ENCODE peak calls at places on chromosome 18, in seven cellular contexts. H is iris pigment epithelial cell; Q is ELF-1; W is psoas muscle; D is epithelial cell of esophagus; S is activated naive CD8-positive, alpha-beta T cell treated with anti-CD3 and anti-CD28 coated beads, Interleukin-2, amount 50 U/mL, for 24 hours; Y is amniotic stem cell. F is an unnamed sample.

GRCh38 chr18:80108122-80108536 is 933 bp upstream of the ADNP2 start:
- DNase-seq in H (no peak), Q (peak; percentile 21), W (peak; percentile 17), D (no peak), S (no peak), Y (no peak), F (no peak)

GRCh38 chr18:62618735-62619134 is 95.9 kb downstream of the ZCCHC2 start:
- DNase-seq in H (no peak), Q (no peak), W (no peak), D (peak; percentile 56), S (no peak), Y (no peak), F (no peak)

GRCh38 chr18:72847771-72848170 is 20.0 kb downstream of the NETO1 start:
- DNase-seq in H (no peak), Q (peak; percentile 4), W (no peak), D (no peak), S (no peak), Y (no peak), F (no peak)

GRCh38 chr18:44871771-44872170 is 191.1 kb downstream of the SETBP1 start:
- DNase-seq in H (no peak), Q (no peak), W (no peak), D (no peak), S (no peak), Y (no peak), F (no peak)

GRCh38 chr18:9796933-9797549 is 88.7 kb upstream of the TXNDC2 start:
- DNase-seq in H (no peak), Q (no peak), W (no peak), D (no peak), S (no peak), Y (no peak), F (no peak)

GRCh38 chr18:2994603-2995432 is 18.1 kb downstream of the LPIN2 start:
- DNase-seq in H (no peak), Q (peak; percentile 52), W (peak; percentile 32), D (no peak), S (peak; percentile 71), Y (no peak), F (no peak)

GRCh38 chr18:65215865-65216466 is 534.8 kb upstream of the CDH7 start:
- DNase-seq in H (no peak), Q (no peak), W (no peak), D (no peak), S (no peak), Y (no peak), F (no peak)

GRCh38 chr18:35123811-35124210 is 82.6 kb downstream of the MAPRE2 start:
- DNase-seq in H (no peak), Q (no peak), W (no peak), D (no peak), S (no peak), Y (no peak), F (no peak)

GRCh38 chr18:62784966-62785413 is 69.6 kb downstream of the PHLPP1 start:
- DNase-seq in H (peak; percentile 87), Q (no peak), W (peak; percentile 15), D (no peak), S (no peak), Y (peak; percentile 10), F (no peak)

GRCh38 chr18:79905389-79905911 is 46.0 kb downstream of the SLC66A2 start:
- DNase-seq in H (peak; percentile 64), Q (no peak), W (no peak), D (peak; percentile 11), S (no peak), Y (no peak), F (no peak)

GRCh38 chr18:76613058-76613457 is 118.0 kb upstream of the ZNF516 start:
- DNase-seq in H (no peak), Q (no peak), W (no peak), D (no peak), S (no peak), Y (no peak), F (no peak)

GRCh38 chr18:59870623-59871130 is 29.1 kb upstream of the PMAIP1 start:
- DNase-seq in H (peak; percentile 63), Q (no peak), W (no peak), D (no peak), S (no peak), Y (no peak), F (no peak)

GRCh38 chr18:36155960-36156757 is 26.5 kb downstream of the ELP2 start:
- DNase-seq in H (peak; percentile 12), Q (no peak), W (no peak), D (no peak), S (no peak), Y (peak; percentile 32), F (no peak)

GRCh38 chr18:78814321-78814720 is 165.3 kb upstream of the SALL3 start:
- DNase-seq in H (no peak), Q (peak; percentile 59), W (no peak), D (no peak), S (no peak), Y (no peak), F (peak; percentile 15)

GRCh38 chr18:53165770-53166169 is 825.8 kb downstream of the DCC start:
- DNase-seq in H (no peak), Q (no peak), W (no peak), D (no peak), S (no peak), Y (no peak), F (no peak)

GRCh38 chr18:32530947-32531651 is 60.4 kb upstream of the GAREM1 start:
- DNase-seq in H (peak; percentile 72), Q (no peak), W (no peak), D (peak; percentile 94), S (no peak), Y (no peak), F (peak; percentile 79)

GRCh38 chr18:68121826-68122225 is 593.1 kb downstream of the TMX3 start:
- DNase-seq in H (peak; percentile 48), Q (no peak), W (no peak), D (peak; percentile 79), S (no peak), Y (no peak), F (no peak)

GRCh38 chr18:48545690-48546365 is 7.0 kb downstream of the CTIF start:
- DNase-seq in H (peak; percentile 64), Q (peak; percentile 91), W (peak; percentile 72), D (peak; percentile 89), S (no peak), Y (peak; percentile 17), F (peak; percentile 67)

GRCh38 chr18:55275042-55275897 is 312.7 kb downstream of the TCF4 start:
- DNase-seq in H (peak; percentile 73), Q (no peak), W (peak; percentile 73), D (peak; percentile 23), S (no peak), Y (peak; percentile 80), F (no peak)

GRCh38 chr18:63158012-63158631 is 161.4 kb downstream of the BCL2 start:
- DNase-seq in H (no peak), Q (no peak), W (no peak), D (no peak), S (no peak), Y (no peak), F (no peak)

GRCh38 chr18:69580107-69580506 is 179.4 kb downstream of the DOK6 start:
- DNase-seq in H (peak; percentile 40), Q (no peak), W (no peak), D (peak; percentile 6), S (no peak), Y (no peak), F (peak; percentile 89)

GRCh38 chr18:74806700-74807416 is 209.2 kb downstream of the ZNF407 start:
- DNase-seq in H (peak; percentile 88), Q (no peak), W (no peak), D (peak; percentile 93), S (no peak), Y (peak; percentile 20), F (peak; percentile 20)

GRCh38 chr18:79394438-79395307 is 1.1 kb upstream of the NFATC1 start:
- DNase-seq in H (peak; percentile 43), Q (peak; percentile 47), W (no peak), D (peak; percentile 33), S (peak; percentile 86), Y (peak; percentile 25), F (no peak)

GRCh38 chr18:23069481-23069880 is 65.8 kb upstream of the CABLES1 start:
- DNase-seq in H (no peak), Q (no peak), W (no peak), D (no peak), S (no peak), Y (no peak), F (no peak)

GRCh38 chr18:50115095-50115494 is 79.9 kb downstream of the MYO5B start:
- DNase-seq in H (peak; percentile 58), Q (no peak), W (no peak), D (peak; percentile 47), S (no peak), Y (no peak), F (no peak)

GRCh38 chr18:48184118-48184517 is 225.1 kb downstream of the ZBTB7C start:
- DNase-seq in H (no peak), Q (no peak), W (peak; percentile 41), D (no peak), S (no peak), Y (no peak), F (no peak)

GRCh38 chr18:60732146-60732545 is 359.6 kb upstream of the MC4R start:
- DNase-seq in H (no peak), Q (no peak), W (no peak), D (peak; percentile 51), S (no peak), Y (no peak), F (no peak)

GRCh38 chr18:32378705-32379104 is 92.0 kb downstream of the GAREM1 start:
- DNase-seq in H (peak; percentile 84), Q (no peak), W (no peak), D (peak; percentile 84), S (no peak), Y (no peak), F (peak; percentile 91)

GRCh38 chr18:36348331-36348730 is 50.8 kb downstream of the FHOD3 start:
- DNase-seq in H (no peak), Q (no peak), W (no peak), D (no peak), S (no peak), Y (no peak), F (no peak)

GRCh38 chr18:76394780-76395476 is 100.1 kb downstream of the ZNF516 start:
- DNase-seq in H (peak; percentile 12), Q (no peak), W (no peak), D (peak; percentile 95), S (no peak), Y (no peak), F (no peak)

GRCh38 chr18:50654658-50655550 is 95.0 kb downstream of the MAPK4 start:
- DNase-seq in H (no peak), Q (no peak), W (no peak), D (no peak), S (no peak), Y (no peak), F (no peak)

GRCh38 chr18:69985239-69985638 is 37.6 kb upstream of the CD226 start:
- DNase-seq in H (no peak), Q (peak; percentile 18), W (no peak), D (no peak), S (no peak), Y (no peak), F (no peak)

GRCh38 chr18:8283901-8284585 is 325.2 kb upstream of the RAB12 start:
- DNase-seq in H (peak; percentile 84), Q (no peak), W (no peak), D (no peak), S (no peak), Y (no peak), F (no peak)

GRCh38 chr18:28050561-28050960 is 126.4 kb downstream of the CDH2 start:
- DNase-seq in H (no peak), Q (no peak), W (no peak), D (no peak), S (no peak), Y (no peak), F (no peak)

GRCh38 chr18:62341423-62341920 is 16.4 kb downstream of the TNFRSF11A start:
- DNase-seq in H (no peak), Q (no peak), W (no peak), D (peak; percentile 26), S (no peak), Y (no peak), F (peak; percentile 27)

GRCh38 chr18:79627750-79628294 is 51.8 kb upstream of the CTDP1 start:
- DNase-seq in H (no peak), Q (no peak), W (no peak), D (no peak), S (no peak), Y (no peak), F (no peak)

F was measured in DMS153.